ENCODE peak calls at places on chromosomes 12 and 14, in ten cellular contexts. P is astrocyte of the spinal cord, L is AG10803, W is epithelial cell of esophagus, M is astrocyte, X is OCI-LY7, F is lung, J is cardiac muscle cell, Z is GM12878, G is thoracic aorta. C is an unnamed sample.

GRCh38 chr12:75720807-75721206 is 209.4 kb upstream of the KRR1 start:
- DNase-seq in J (no peak), G (no peak), F (no peak), P (peak), W (peak), L (no peak), X (no peak), Z (no peak), M (no peak), C (no peak)

GRCh38 chr12:99131761-99132199 is 486.7 kb downstream of the APAF1 start:
- DNase-seq in L (no peak), G (no peak), W (no peak), Z (no peak), P (peak), M (peak), F (no peak), J (peak), X (no peak), C (peak)

GRCh38 chr12:1634590-1635191 is 5.7 kb downstream of the WNT5B start:
- DNase-seq in X (peak), M (peak), P (peak), W (peak), Z (no peak), J (peak), F (peak), L (peak), G (peak), C (peak)

GRCh38 chr12:460301-461230 is 827 bp downstream of the B4GALNT3 start:
- DNase-seq in J (peak), G (no peak), W (no peak), Z (no peak), X (peak), L (no peak), F (no peak), P (no peak), M (no peak), C (peak)

GRCh38 chr12:94716339-94716738 is 66.0 kb upstream of the TMCC3 start:
- DNase-seq in G (no peak), J (no peak), W (no peak), Z (no peak), X (no peak), F (no peak), M (no peak), L (no peak), P (no peak), C (no peak)

GRCh38 chr12:93790472-93791152 is 113.4 kb downstream of the CRADD start:
- DNase-seq in P (peak), X (no peak), J (peak), L (peak), F (no peak), M (peak), Z (no peak), W (peak), G (no peak), C (no peak)

GRCh38 chr12:108516511-108517275 is 1.6 kb downstream of the FICD start:
- DNase-seq in L (peak), F (no peak), X (peak), M (no peak), W (no peak), J (peak), G (no peak), P (no peak), Z (no peak), C (peak)

GRCh38 chr14:102949062-102949800 is 26.8 kb downstream of the AMN start:
- DNase-seq in P (no peak), L (peak), X (peak), M (peak), G (no peak), Z (no peak), F (no peak), W (no peak), J (no peak), C (no peak)

GRCh38 chr12:13536219-13536910 is 339.8 kb downstream of the EMP1 start:
- DNase-seq in L (no peak), M (no peak), W (no peak), F (no peak), J (no peak), G (no peak), P (no peak), Z (peak), X (peak), C (peak)

GRCh38 chr14:99073401-99073800 is 198.6 kb downstream of the BCL11B start:
- DNase-seq in F (no peak), M (no peak), P (no peak), L (no peak), W (no peak), G (no peak), J (no peak), X (no peak), Z (no peak), C (no peak)

GRCh38 chr14:64554551-64554950 is 4.8 kb downstream of the PPP1R36 start:
- DNase-seq in X (no peak), P (no peak), Z (no peak), J (no peak), M (no peak), G (no peak), F (no peak), L (no peak), W (peak), C (no peak)

GRCh38 chr14:99156026-99156425 is 116.0 kb downstream of the BCL11B start:
- DNase-seq in P (no peak), L (no peak), W (no peak), M (no peak), J (no peak), X (no peak), F (no peak), G (no peak), Z (no peak), C (no peak)

GRCh38 chr14:55329999-55330710 is 58.9 kb downstream of the FBXO34 start:
- DNase-seq in J (no peak), P (no peak), M (no peak), F (no peak), L (peak), G (no peak), X (no peak), Z (no peak), W (peak), C (no peak)

GRCh38 chr12:91021076-91021475 is 16.3 kb upstream of the EPYC start:
- DNase-seq in W (no peak), F (no peak), P (no peak), Z (no peak), L (no peak), X (no peak), M (no peak), J (no peak), G (no peak), C (no peak)

DNA sequence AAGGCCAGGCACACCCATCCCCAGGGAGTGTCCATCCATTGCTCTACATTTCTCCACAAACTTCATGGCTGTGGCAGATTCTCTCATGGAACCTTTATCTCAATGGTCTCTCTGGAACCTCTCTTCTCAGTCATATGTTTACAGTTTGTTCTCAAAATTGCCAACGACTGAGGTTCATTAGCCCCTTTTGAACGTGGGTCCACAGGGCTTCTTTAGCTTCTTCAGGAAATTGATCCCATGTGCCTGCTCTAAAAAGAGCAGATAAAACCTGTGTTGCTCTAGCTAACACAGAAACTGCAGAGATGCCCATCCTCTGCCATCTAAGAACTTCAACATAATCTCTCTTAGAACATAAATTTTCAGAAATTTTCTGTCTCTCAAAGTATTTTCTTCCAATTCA is at the start of gene OR6C4:
- DNase-seq in Z (no peak), X (no peak), G (no peak), F (no peak), W (no peak), J (no peak), M (no peak), L (no peak), P (no peak), C (no peak)
- TF ChIP-seq CTCF in Z (no peak), X (no peak), G (no peak), F (no peak), W (no peak), J (no peak), M (no peak), L (no peak), P (no peak), C (no peak)

GRCh38 chr12:121712462-121713256 is at the start of gene TMEM120B:
- DNase-seq in G (peak), M (peak), P (peak), X (peak), Z (no peak), L (peak), J (peak), F (peak), W (peak), C (peak)

GRCh38 chr12:121709478-121709890 is 3.1 kb upstream of the TMEM120B start:
- DNase-seq in Z (no peak), L (peak), X (no peak), P (peak), W (peak), M (peak), G (no peak), F (peak), J (peak), C (no peak)

GRCh38 chr12:121713257-121714155 is 954 bp downstream of the TMEM120B start:
- DNase-seq in P (no peak), G (no peak), W (no peak), X (no peak), F (no peak), L (no peak), M (no peak), Z (no peak), J (peak), C (peak)

GRCh38 chr12:121708313-121709063 is 4.1 kb upstream of the TMEM120B start:
- DNase-seq in Z (no peak), M (no peak), F (no peak), P (no peak), W (no peak), X (no peak), L (no peak), J (no peak), G (no peak), C (peak)

GRCh38 chr12:121711925-121712461 is 559 bp upstream of the TMEM120B start:
- DNase-seq in P (peak), J (peak), F (peak), G (no peak), X (peak), M (no peak), Z (no peak), L (peak), W (peak), C (peak)
- H3K4me3 ChIP-seq in P (peak), J (peak), F (peak), G (peak), X (peak), M (peak), Z (peak), L (peak), W (peak), C (peak)

GRCh38 chr14:62957562-62957961 is 87.7 kb downstream of the KCNH5 start:
- DNase-seq in X (no peak), F (no peak), L (peak), W (peak), Z (no peak), G (no peak), M (peak), P (peak), J (peak), C (no peak)
- TF ChIP-seq CTCF in X (no peak), F (no peak), L (no peak), W (no peak), Z (no peak), G (no peak), M (no peak), P (no peak), J (no peak), C (no peak)

GRCh38 chr12:9868271-9868815 is 811 bp downstream of the CLEC2B start:
- DNase-seq in J (peak), G (no peak), X (peak), L (no peak), W (no peak), F (no peak), Z (no peak), P (no peak), M (no peak), C (peak)
- H3K4me3 ChIP-seq in J (no peak), G (peak), X (peak), L (peak), W (peak), F (no peak), Z (peak), P (no peak), M (no peak), C (peak)

DNA sequence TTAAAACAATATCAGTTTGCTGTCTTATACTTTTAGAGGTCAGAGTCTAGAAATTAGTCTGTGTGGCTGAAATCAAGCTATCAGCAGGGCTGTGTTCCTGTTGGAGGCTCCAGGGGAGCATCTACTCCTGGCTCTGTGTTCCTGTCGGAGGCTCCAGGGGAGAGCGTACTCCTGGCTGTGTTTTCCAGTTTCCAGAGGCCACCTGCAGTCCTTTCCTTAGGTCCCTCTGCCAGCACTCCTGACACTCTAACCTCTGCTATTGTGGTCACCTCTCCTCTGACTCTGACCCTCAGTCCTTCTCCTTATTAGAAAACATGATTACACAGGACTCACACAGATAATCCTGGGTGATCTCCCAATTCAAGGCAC is 1140.7 kb upstream of the TMEM132C start:
- DNase-seq in X (no peak), G (no peak), F (no peak), W (no peak), Z (no peak), M (no peak), J (no peak), L (no peak), P (no peak), C (no peak)
- TF ChIP-seq CTCF in X (no peak), G (no peak), F (no peak), W (no peak), Z (no peak), M (no peak), J (no peak), L (no peak), P (no peak), C (no peak)

GRCh38 chr14:80212025-80212402 is 710 bp upstream of the DIO2 start:
- DNase-seq in M (peak), Z (no peak), P (peak), J (peak), L (peak), F (no peak), G (no peak), W (peak), X (no peak), C (no peak)
- H3K4me3 ChIP-seq in M (peak), Z (no peak), P (peak), J (no peak), L (peak), F (no peak), G (peak), W (peak), X (no peak), C (no peak)

C was measured in GM12865.